ENCODE peak calls at places on chromosomes 2 and 18, in five cellular contexts. One of them, this sample, is unnamed.

GRCh38 chr2:36427790-36428243 is 72.2 kb downstream of the CRIM1 start:
- DNase-seq in naive thymus-derived CD8-positive, alpha-beta T cell: no peak
- DNase-seq in endothelial cell: no peak
- DNase-seq in AG08396: peak; percentile 46
- DNase-seq in A172: no peak
- DNase-seq in this sample: no peak

GRCh38 chr2:220512419-220512818 is 885.0 kb downstream of the SLC4A3 start:
- DNase-seq in naive thymus-derived CD8-positive, alpha-beta T cell: no peak
- DNase-seq in endothelial cell: no peak
- DNase-seq in AG08396: peak; percentile 21
- DNase-seq in A172: peak; percentile 62
- DNase-seq in this sample: no peak

GRCh38 chr18:56196495-56197225 is 441.7 kb downstream of the TXNL1 start:
- DNase-seq in naive thymus-derived CD8-positive, alpha-beta T cell: no peak
- DNase-seq in endothelial cell: no peak
- DNase-seq in AG08396: no peak
- DNase-seq in A172: no peak
- DNase-seq in this sample: no peak

GRCh38 chr2:214481204-214481603 is 70.3 kb downstream of the VWC2L start:
- DNase-seq in naive thymus-derived CD8-positive, alpha-beta T cell: no peak
- DNase-seq in endothelial cell: no peak
- DNase-seq in AG08396: peak; percentile 21
- DNase-seq in A172: peak; percentile 9
- DNase-seq in this sample: no peak

GRCh38 chr2:238847841-238848565 is at the start of gene TWIST2:
- DNase-seq in naive thymus-derived CD8-positive, alpha-beta T cell: no peak
- DNase-seq in endothelial cell: peak; percentile 37
- DNase-seq in AG08396: peak; percentile 97
- DNase-seq in A172: peak; percentile 71
- DNase-seq in this sample: peak; percentile 94

GRCh38 chr2:239263937-239264837 is 136.6 kb downstream of the HDAC4 start:
- DNase-seq in naive thymus-derived CD8-positive, alpha-beta T cell: no peak
- DNase-seq in endothelial cell: no peak
- DNase-seq in AG08396: no peak
- DNase-seq in A172: no peak
- DNase-seq in this sample: no peak

GRCh38 chr18:35581555-35582309 is at the start of gene GALNT1:
- DNase-seq in naive thymus-derived CD8-positive, alpha-beta T cell: no peak
- DNase-seq in endothelial cell: peak; percentile 27
- DNase-seq in AG08396: peak; percentile 70
- DNase-seq in A172: no peak
- DNase-seq in this sample: no peak

GRCh38 chr2:119549236-119549635 is 5.0 kb downstream of the CFAP221 start:
- DNase-seq in naive thymus-derived CD8-positive, alpha-beta T cell: no peak
- DNase-seq in endothelial cell: no peak
- DNase-seq in AG08396: no peak
- DNase-seq in A172: peak; percentile 67
- DNase-seq in this sample: no peak

GRCh38 chr2:71779306-71779855 is 326.0 kb downstream of the DYSF start:
- DNase-seq in naive thymus-derived CD8-positive, alpha-beta T cell: no peak
- DNase-seq in endothelial cell: no peak
- DNase-seq in AG08396: no peak
- DNase-seq in A172: no peak
- DNase-seq in this sample: no peak

GRCh38 chr2:176325732-176326131 is 56.5 kb downstream of the MTX2 start:
- DNase-seq in naive thymus-derived CD8-positive, alpha-beta T cell: no peak
- DNase-seq in endothelial cell: peak; percentile 8
- DNase-seq in AG08396: no peak
- DNase-seq in A172: no peak
- DNase-seq in this sample: no peak

GRCh38 chr2:239806276-239806675 is 218.9 kb downstream of the NDUFA10 start:
- DNase-seq in naive thymus-derived CD8-positive, alpha-beta T cell: no peak
- DNase-seq in endothelial cell: no peak
- DNase-seq in AG08396: no peak
- DNase-seq in A172: no peak
- DNase-seq in this sample: no peak

GRCh38 chr18:57950542-57950941 is 93.5 kb upstream of the NEDD4L start:
- DNase-seq in naive thymus-derived CD8-positive, alpha-beta T cell: no peak
- DNase-seq in endothelial cell: no peak
- DNase-seq in AG08396: no peak
- DNase-seq in A172: no peak
- DNase-seq in this sample: no peak

GRCh38 chr2:118052474-118052873 is 35.8 kb upstream of the INSIG2 start:
- DNase-seq in naive thymus-derived CD8-positive, alpha-beta T cell: no peak
- DNase-seq in endothelial cell: no peak
- DNase-seq in AG08396: no peak
- DNase-seq in A172: no peak
- DNase-seq in this sample: no peak

GRCh38 chr18:10213526-10213925 is 240.9 kb upstream of the APCDD1 start:
- DNase-seq in naive thymus-derived CD8-positive, alpha-beta T cell: no peak
- DNase-seq in endothelial cell: no peak
- DNase-seq in AG08396: no peak
- DNase-seq in A172: peak; percentile 38
- DNase-seq in this sample: no peak

GRCh38 chr2:242012956-242013764 is 143.6 kb downstream of the RTP5 start:
- DNase-seq in naive thymus-derived CD8-positive, alpha-beta T cell: no peak
- DNase-seq in endothelial cell: no peak
- DNase-seq in AG08396: no peak
- DNase-seq in A172: no peak
- DNase-seq in this sample: no peak

GRCh38 chr2:236675051-236675450 is 105.4 kb downstream of the ACKR3 start:
- DNase-seq in naive thymus-derived CD8-positive, alpha-beta T cell: no peak
- DNase-seq in endothelial cell: no peak
- DNase-seq in AG08396: no peak
- DNase-seq in A172: peak; percentile 43
- DNase-seq in this sample: no peak

GRCh38 chr2:196725218-196725617 is 74.3 kb downstream of the GTF3C3 start:
- DNase-seq in naive thymus-derived CD8-positive, alpha-beta T cell: no peak
- DNase-seq in endothelial cell: no peak
- DNase-seq in AG08396: no peak
- DNase-seq in A172: no peak
- DNase-seq in this sample: no peak

GRCh38 chr2:170679607-170680079 is 35.5 kb upstream of the SP5 start:
- DNase-seq in naive thymus-derived CD8-positive, alpha-beta T cell: no peak
- DNase-seq in endothelial cell: no peak
- DNase-seq in AG08396: no peak
- DNase-seq in A172: no peak
- DNase-seq in this sample: no peak

GRCh38 chr18:50454379-50455005 is 79.6 kb downstream of the SKA1 start:
- DNase-seq in naive thymus-derived CD8-positive, alpha-beta T cell: no peak
- DNase-seq in endothelial cell: no peak
- DNase-seq in AG08396: no peak
- DNase-seq in A172: no peak
- DNase-seq in this sample: no peak

GRCh38 chr2:239462671-239463506 is 62.1 kb upstream of the HDAC4 start:
- DNase-seq in naive thymus-derived CD8-positive, alpha-beta T cell: no peak
- DNase-seq in endothelial cell: no peak
- DNase-seq in AG08396: no peak
- DNase-seq in A172: no peak
- DNase-seq in this sample: no peak

GRCh38 chr2:120267348-120267747 is 14.7 kb downstream of the RALB start:
- DNase-seq in naive thymus-derived CD8-positive, alpha-beta T cell: no peak
- DNase-seq in endothelial cell: no peak
- DNase-seq in AG08396: no peak
- DNase-seq in A172: no peak
- DNase-seq in this sample: no peak

GRCh38 chr2:217916504-217917254 is 86.1 kb downstream of the TNS1 start:
- DNase-seq in naive thymus-derived CD8-positive, alpha-beta T cell: no peak
- DNase-seq in endothelial cell: no peak
- DNase-seq in AG08396: no peak
- DNase-seq in A172: no peak
- DNase-seq in this sample: no peak

GRCh38 chr2:159196393-159196925 is 90.0 kb downstream of the WDSUB1 start:
- DNase-seq in naive thymus-derived CD8-positive, alpha-beta T cell: no peak
- DNase-seq in endothelial cell: no peak
- DNase-seq in AG08396: no peak
- DNase-seq in A172: no peak
- DNase-seq in this sample: no peak

GRCh38 chr2:223914349-223914748 is 30.8 kb downstream of the WDFY1 start:
- DNase-seq in naive thymus-derived CD8-positive, alpha-beta T cell: no peak
- DNase-seq in endothelial cell: no peak
- DNase-seq in AG08396: peak; percentile 35
- DNase-seq in A172: no peak
- DNase-seq in this sample: no peak

GRCh38 chr18:46343940-46344372 is 239.8 kb downstream of the HAUS1 start:
- DNase-seq in naive thymus-derived CD8-positive, alpha-beta T cell: peak; percentile 3
- DNase-seq in endothelial cell: peak; percentile 28
- DNase-seq in AG08396: no peak
- DNase-seq in A172: no peak
- DNase-seq in this sample: no peak

GRCh38 chr18:8868276-8868675 is 162.9 kb downstream of the MTCL1 start:
- DNase-seq in naive thymus-derived CD8-positive, alpha-beta T cell: no peak
- DNase-seq in endothelial cell: no peak
- DNase-seq in AG08396: no peak
- DNase-seq in A172: no peak
- DNase-seq in this sample: no peak

GRCh38 chr2:69083126-69083733 is 70.3 kb downstream of the ANTXR1 start:
- DNase-seq in naive thymus-derived CD8-positive, alpha-beta T cell: no peak
- DNase-seq in endothelial cell: no peak
- DNase-seq in AG08396: peak; percentile 22
- DNase-seq in A172: peak; percentile 31
- DNase-seq in this sample: no peak